ENCODE peak calls at places on chromosomes 6 and 20, in seven cellular contexts. Z is GM12865, S is fibroblast of lung, N is choroid plexus epithelial cell, V is breast epithelium, W is cardiac muscle cell, F is sigmoid colon. E is an unnamed sample.

GRCh38 chr6:166330612-166331011 is 11.7 kb downstream of the SFT2D1 start:
- DNase-seq in V (no peak), W (peak; percentile 47), S (peak; percentile 42), F (no peak), N (peak; percentile 71), Z (no peak), E (no peak)

GRCh38 chr6:13488015-13488895 is 855 bp upstream of the GFOD1 start:
- DNase-seq in N (peak; percentile 67), Z (peak; percentile 45), S (peak; percentile 63), V (no peak), W (peak; percentile 72), F (peak; percentile 84), E (peak; percentile 66)

GRCh38 chr6:36834576-36835293 is 4.5 kb downstream of the CPNE5 start:
- DNase-seq in N (no peak), S (no peak), V (no peak), F (no peak), Z (no peak), W (no peak), E (no peak)

GRCh38 chr6:84357631-84358030 is 130.2 kb upstream of the CEP162 start:
- DNase-seq in Z (no peak), S (no peak), F (no peak), N (no peak), W (no peak), V (no peak), E (no peak)

GRCh38 chr20:21548390-21549035 is 34.6 kb upstream of the NKX2-2 start:
- DNase-seq in F (no peak), Z (peak; percentile 69), S (no peak), V (no peak), N (no peak), W (no peak), E (no peak)

GRCh38 chr6:147949981-147950622 is 392.5 kb upstream of the SASH1 start:
- DNase-seq in F (no peak), S (peak; percentile 34), V (no peak), N (peak; percentile 64), W (peak; percentile 25), Z (no peak), E (no peak)

GRCh38 chr6:38716825-38717224 is 1.7 kb downstream of the DNAH8 start:
- DNase-seq in Z (no peak), F (no peak), S (no peak), W (no peak), N (no peak), V (no peak), E (no peak)

GRCh38 chr6:143507358-143508145 is 4.0 kb downstream of the FUCA2 start:
- DNase-seq in Z (peak; percentile 18), S (peak; percentile 16), W (no peak), F (no peak), N (no peak), V (no peak), E (no peak)

GRCh38 chr20:57736738-57737347 is 27.0 kb upstream of the PMEPA1 start:
- DNase-seq in S (no peak), W (no peak), Z (peak; percentile 16), V (no peak), N (no peak), F (peak; percentile 32), E (no peak)

GRCh38 chr20:43667341-43668132 is 623 bp downstream of the MYBL2 start:
- DNase-seq in V (no peak), W (peak; percentile 13), F (no peak), N (no peak), Z (peak; percentile 54), S (no peak), E (peak; percentile 88)

GRCh38 chr6:21005816-21006553 is 471.7 kb downstream of the CDKAL1 start:
- DNase-seq in V (no peak), N (peak; percentile 86), S (peak; percentile 90), W (peak; percentile 82), F (no peak), Z (peak; percentile 42), E (no peak)

GRCh38 chr20:742156-742555 is 26.1 kb downstream of the SLC52A3 start:
- DNase-seq in W (no peak), F (no peak), Z (no peak), V (no peak), N (no peak), S (no peak), E (no peak)

GRCh38 chr6:23282243-23283021 is 713.1 kb downstream of the HDGFL1 start:
- DNase-seq in V (no peak), W (no peak), N (peak; percentile 3), F (no peak), S (no peak), Z (no peak), E (no peak)

GRCh38 chr6:162090734-162091133 is 636.8 kb downstream of the PRKN start:
- DNase-seq in F (no peak), S (peak; percentile 15), Z (no peak), V (no peak), W (peak; percentile 30), N (peak; percentile 66), E (no peak)

GRCh38 chr6:100704941-100705340 is 176.2 kb downstream of the ASCC3 start:
- DNase-seq in N (peak; percentile 62), S (peak; percentile 2), Z (no peak), F (no peak), W (peak; percentile 42), V (no peak), E (no peak)

DNA sequence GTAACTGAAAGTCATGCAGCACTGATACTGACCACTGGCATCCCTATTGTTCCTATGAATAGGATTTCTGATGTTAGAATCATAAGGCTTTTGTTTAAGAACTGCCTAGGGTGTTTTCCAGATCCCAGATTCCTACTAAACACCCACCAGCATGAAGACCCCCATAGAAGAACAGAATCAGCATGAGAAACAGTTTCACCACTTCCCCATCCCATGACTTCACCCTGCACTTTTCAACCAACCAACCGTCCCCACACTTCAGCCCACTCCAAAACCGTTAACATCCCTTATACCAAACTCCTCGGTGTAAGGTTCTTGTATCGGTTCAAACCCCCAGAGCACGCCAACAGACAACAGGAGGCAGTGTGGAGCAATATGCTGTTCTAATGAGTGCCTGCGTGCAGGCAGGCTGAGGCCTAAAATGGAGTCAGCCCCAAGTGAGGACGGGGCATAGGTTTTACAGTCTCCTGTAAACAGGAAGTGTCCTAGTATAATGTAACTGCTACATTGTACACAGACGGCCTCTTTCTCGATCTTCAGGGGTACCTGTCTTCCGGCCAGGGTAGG is 11.4 kb upstream of the SSTR4 start:
- DNase-seq in W (no peak), F (no peak), Z (no peak), S (no peak), N (no peak), V (no peak), E (no peak)
- TF ChIP-seq CTCF in W (no peak), F (no peak), Z (peak; percentile 3), S (no peak), N (no peak), V (no peak), E (no peak)

DNA sequence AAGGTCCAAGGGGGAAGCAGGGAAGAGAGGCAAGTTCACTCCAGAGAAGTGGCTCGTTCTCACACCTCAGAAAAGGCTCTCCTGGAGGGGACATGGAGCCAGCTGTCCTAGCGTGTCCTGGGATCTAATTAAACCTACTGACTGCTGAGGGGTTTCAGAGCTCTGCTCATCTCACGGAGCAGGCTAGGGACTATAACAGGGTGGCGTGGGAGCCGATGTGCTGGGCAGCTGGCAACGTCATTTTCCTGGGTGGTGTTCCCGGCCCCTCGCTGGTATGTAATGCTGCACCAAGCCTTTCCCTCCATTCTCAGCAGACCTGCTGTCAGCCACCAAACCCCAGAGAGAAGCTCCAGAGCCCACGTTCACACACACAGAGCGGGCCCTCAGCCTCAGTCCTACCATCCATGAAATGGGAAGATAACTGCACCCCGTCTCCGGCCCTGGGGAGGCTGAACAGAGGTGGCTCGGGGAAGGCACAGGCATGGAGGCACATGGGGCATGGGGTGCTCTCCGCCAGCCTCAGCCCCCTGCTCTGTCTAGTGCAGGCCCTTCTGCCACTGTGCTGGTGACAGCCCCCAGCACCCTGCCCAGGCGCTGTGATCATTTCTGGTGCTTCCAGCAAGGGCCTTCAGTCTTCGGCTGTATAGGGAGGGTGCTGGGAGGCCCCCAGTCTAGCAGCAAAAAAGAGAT is 1.9 kb downstream of the CST7 start:
- DNase-seq in W (no peak), N (no peak), F (peak; percentile 56), V (no peak), S (no peak), Z (no peak), E (no peak)
- H3K4me3 ChIP-seq in W (no peak overlapping the region), N (no peak overlapping the region), F (no peak overlapping the region), V (no peak overlapping the region), S (no peak overlapping the region), Z (no peak overlapping the region), E (peak overlapping the region; percentile 74)

GRCh38 chr20:33317424-33318095 is 34.5 kb downstream of the BPIFB1 start:
- DNase-seq in S (no peak), W (no peak), F (no peak), N (no peak), V (no peak), Z (no peak), E (no peak)

GRCh38 chr20:33316343-33316742 is 33.3 kb downstream of the BPIFB1 start:
- DNase-seq in W (no peak), Z (no peak), V (no peak), F (no peak), S (no peak), N (no peak), E (no peak)

GRCh38 chr20:33316958-33317357 is 33.9 kb downstream of the BPIFB1 start:
- DNase-seq in N (no peak), Z (no peak), F (no peak), S (no peak), V (no peak), W (no peak), E (no peak)

GRCh38 chr20:33319986-33320385 is 37.0 kb downstream of the BPIFB1 start:
- DNase-seq in F (no peak), Z (no peak), S (no peak), N (no peak), W (no peak), V (no peak), E (no peak)

DNA sequence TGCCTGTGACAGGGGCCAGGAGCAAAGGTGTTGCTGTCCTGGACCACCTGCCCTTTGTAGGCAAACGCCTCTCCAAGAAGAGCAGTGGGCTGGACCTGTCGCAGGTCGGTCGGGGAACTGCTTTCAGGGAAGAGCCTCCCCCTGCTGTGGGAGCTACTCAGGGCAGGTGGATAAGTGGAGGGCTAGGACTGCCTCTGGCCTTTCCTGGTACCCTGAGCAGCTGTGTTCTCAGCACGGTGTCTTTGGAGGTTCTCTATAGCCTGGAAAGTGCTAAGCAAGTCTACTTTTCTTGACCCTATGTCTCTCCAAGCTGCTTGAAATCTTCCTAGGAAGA is 35.0 kb downstream of the BPIFB1 start:
- DNase-seq in N (no peak), V (no peak), S (no peak), W (no peak), F (no peak), Z (no peak), E (no peak)
- TF ChIP-seq CTCF in N (no peak), V (no peak), S (no peak), W (no peak), F (no peak), Z (no peak), E (no peak)

GRCh38 chr6:44216677-44217331 is at the start of gene MYMX:
- DNase-seq in V (no peak), N (no peak), F (peak; percentile 78), Z (no peak), S (no peak), W (no peak), E (no peak)

GRCh38 chr6:44214307-44214706 is 2.4 kb upstream of the MYMX start:
- DNase-seq in V (no peak), Z (no peak), W (no peak), N (no peak), S (no peak), F (no peak), E (no peak)

GRCh38 chr6:44219815-44220784 is 3.3 kb upstream of the SLC29A1 start:
- DNase-seq in N (no peak), S (no peak), F (no peak), V (no peak), W (no peak), Z (no peak), E (peak; percentile 25)

GRCh38 chr6:44219053-44219814 is 2.5 kb downstream of the MYMX start:
- DNase-seq in V (peak; percentile 75), S (peak; percentile 63), W (peak; percentile 76), F (peak; percentile 95), N (peak; percentile 82), Z (peak; percentile 86), E (peak; percentile 92)

GRCh38 chr6:44217332-44218143 is 812 bp downstream of the MYMX start:
- DNase-seq in S (peak; percentile 14), Z (no peak), F (peak; percentile 92), N (no peak), W (peak; percentile 20), V (peak; percentile 55), E (no peak)
- H3K4me3 ChIP-seq in S (no peak overlapping the region), Z (no peak overlapping the region), F (no peak overlapping the region), N (no peak overlapping the region), W (no peak overlapping the region), V (no peak overlapping the region), E (no peak overlapping the region)